ENCODE peak calls at places on chromosome 5, in eight cellular contexts. Q is esophagus squamous epithelium, T is tibial nerve, O is aorta, G is uterus, E is colonic mucosa, Z is thyroid gland, V is cardiac muscle cell. K is an unnamed sample.

GRCh38 chr5:143036146-143036927 is 266.2 kb downstream of the ARHGAP26 start:
- DNase-seq in T (no peak), E (no peak), Z (no peak), Q (no peak), O (no peak), G (no peak), V (no peak), K (no peak)

GRCh38 chr5:144335561-144335960 is 164.9 kb downstream of the KCTD16 start:
- DNase-seq in Q (no peak), E (no peak), O (no peak), Z (no peak), T (no peak), V (no peak), G (no peak), K (no peak)

GRCh38 chr5:80620206-80620605 is 34.2 kb upstream of the MSH3 start:
- DNase-seq in Z (no peak), T (no peak), Q (no peak), O (no peak), G (no peak), V (no peak), E (no peak), K (no peak)

GRCh38 chr5:34717426-34718327 is 61.5 kb downstream of the RAI14 start:
- DNase-seq in O (no peak), T (no peak), E (no peak), G (no peak), V (peak), Z (peak), Q (no peak), K (no peak)

GRCh38 chr5:91016954-91017690 is 366.0 kb downstream of the ARRDC3 start:
- DNase-seq in O (no peak), Z (peak), G (no peak), T (no peak), V (no peak), Q (no peak), E (no peak), K (no peak)

GRCh38 chr5:2282034-2282690 is 399.4 kb upstream of the IRX4 start:
- DNase-seq in Q (no peak), G (no peak), Z (no peak), T (no peak), E (no peak), V (no peak), O (no peak), K (no peak)

GRCh38 chr5:167241436-167242067 is 1049.9 kb upstream of the WWC1 start:
- DNase-seq in E (no peak), G (no peak), V (no peak), O (no peak), T (no peak), Q (no peak), Z (no peak), K (no peak)

GRCh38 chr5:6636293-6636692 is 3.1 kb downstream of the SRD5A1 start:
- DNase-seq in Q (no peak), V (no peak), G (no peak), O (no peak), E (no peak), Z (no peak), T (no peak), K (no peak)

GRCh38 chr5:174571662-174572397 is 152.6 kb upstream of the MSX2 start:
- DNase-seq in Q (no peak), V (peak), O (no peak), T (peak), E (peak), G (peak), Z (peak), K (peak)

GRCh38 chr5:35303152-35303551 is 72.9 kb upstream of the PRLR start:
- DNase-seq in O (no peak), T (no peak), G (no peak), Z (no peak), V (no peak), E (no peak), Q (no peak), K (no peak)

GRCh38 chr5:152634596-152634995 is 229.5 kb upstream of the NMUR2 start:
- DNase-seq in O (no peak), T (no peak), E (no peak), V (peak), G (no peak), Q (no peak), Z (peak), K (no peak)

GRCh38 chr5:88826959-88827585 is 55.9 kb downstream of the MEF2C start:
- DNase-seq in Q (no peak), E (peak), G (no peak), T (peak), O (no peak), Z (no peak), V (peak), K (no peak)

GRCh38 chr5:139282195-139282557 is 11.4 kb upstream of the MATR3 start:
- DNase-seq in O (no peak), G (no peak), E (no peak), V (no peak), T (no peak), Q (no peak), Z (no peak), K (no peak)

GRCh38 chr5:31193591-31194457 is at the start of gene CDH6:
- DNase-seq in E (no peak), T (no peak), Z (peak), V (peak), Q (no peak), G (peak), O (peak), K (peak)

GRCh38 chr5:74326571-74327338 is 313.8 kb downstream of the ENC1 start:
- DNase-seq in E (peak), Z (peak), T (peak), O (no peak), G (no peak), Q (no peak), V (peak), K (no peak)

GRCh38 chr5:57408714-57409113 is 73.9 kb downstream of the ACTBL2 start:
- DNase-seq in V (no peak), Q (no peak), O (no peak), T (no peak), E (no peak), G (no peak), Z (no peak), K (no peak)

DNA sequence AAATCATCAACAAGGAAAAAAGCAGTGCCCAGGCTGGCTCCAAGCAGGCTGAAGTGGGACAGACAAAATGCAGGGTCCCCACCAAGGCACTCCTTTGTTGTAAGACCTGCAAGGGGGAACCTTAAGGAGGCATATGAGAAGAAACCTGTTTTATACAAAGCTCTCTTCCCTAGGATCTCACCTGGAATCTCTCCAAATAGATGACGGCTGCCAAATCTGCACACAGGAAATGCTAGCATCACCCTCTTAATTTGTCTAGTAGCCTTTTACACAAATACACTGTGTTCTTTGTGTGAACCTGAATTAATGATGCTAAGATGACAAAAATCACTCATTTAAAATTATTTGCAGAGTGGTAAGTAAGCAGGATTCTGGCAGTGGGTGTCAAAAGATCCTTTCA is 280.2 kb downstream of the SPOCK1 start:
- DNase-seq in E (no peak), Z (peak), O (no peak), G (no peak), T (no peak), Q (no peak), V (no peak), K (no peak)
- H3K27ac ChIP-seq in E (no peak), Z (no peak), O (no peak), G (no peak), T (no peak), Q (no peak), V (no peak), K (no peak)

GRCh38 chr5:170628028-170628427 is 124.2 kb downstream of the KCNIP1 start:
- DNase-seq in T (no peak), Q (no peak), E (no peak), Z (no peak), O (no peak), G (no peak), V (no peak), K (no peak)
- H3K4me3 ChIP-seq in T (no peak), Q (no peak), E (no peak), Z (no peak), O (no peak), G (no peak), V (no peak), K (no peak)

DNA sequence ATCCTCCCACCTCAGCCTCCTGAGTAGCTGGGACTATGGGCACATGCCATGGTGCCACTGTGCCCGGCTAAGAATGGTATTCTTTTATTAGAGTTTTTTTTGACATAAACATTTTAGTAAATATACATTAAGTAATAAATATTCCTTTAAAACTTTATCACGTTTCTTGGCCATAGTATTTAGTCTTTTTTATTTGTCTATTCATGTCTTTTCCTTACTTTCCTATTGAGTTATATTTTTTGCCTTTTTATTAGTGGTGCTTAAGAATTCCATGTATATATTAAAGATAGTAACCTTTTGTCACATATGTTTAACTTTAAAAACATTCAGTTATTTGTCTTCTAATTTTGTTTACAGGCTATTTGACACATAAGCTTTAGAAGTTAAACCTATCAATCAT is 73.4 kb downstream of the MARCHF3 start:
- DNase-seq in E (no peak), Z (no peak), O (no peak), G (no peak), Q (no peak), T (no peak), V (no peak), K (no peak)
- H3K27ac ChIP-seq in E (no peak), Z (no peak), O (no peak), G (no peak), Q (no peak), T (no peak), V (no peak), K (no peak)

GRCh38 chr5:154788212-154788611 is 33.0 kb downstream of the LARP1 start:
- DNase-seq in Z (peak), O (no peak), Q (no peak), V (no peak), T (no peak), E (no peak), G (no peak), K (no peak)
- H3K4me3 ChIP-seq in Z (no peak), O (no peak), Q (no peak), V (no peak), T (no peak), E (no peak), G (no peak), K (peak)

GRCh38 chr5:178340637-178341036 is 108.0 kb upstream of the PHYKPL start:
- DNase-seq in O (peak), E (no peak), Z (no peak), V (no peak), G (no peak), T (no peak), Q (no peak), K (no peak)
- H3K27ac ChIP-seq in O (no peak), E (no peak), Z (no peak), V (no peak), G (no peak), T (no peak), Q (no peak), K (no peak)

K was measured in coronary artery.